ENCODE peak calls at places on chromosomes 1 and 21, in four cellular contexts. J is GM23338, B is fibroblast of mammary gland, U is GM12865. H is an unnamed sample.

GRCh38 chr21:43644609-43645008 is 14.7 kb downstream of the HSF2BP start:
- DNase-seq in U (no peak), B (peak), J (no peak), H (no peak)

GRCh38 chr21:44616591-44616926 is 4.7 kb downstream of the KRTAP10-8 start:
- DNase-seq in U (no peak), B (no peak), J (no peak), H (no peak)

GRCh38 chr1:228059536-228060457 is 22.7 kb upstream of the ARF1 start:
- DNase-seq in J (peak), U (peak), B (peak), H (no peak)

GRCh38 chr1:234503193-234504050 is 24.4 kb upstream of the TARBP1 start:
- DNase-seq in B (no peak), J (no peak), U (no peak), H (no peak)

GRCh38 chr1:200873116-200873670 is 412 bp downstream of the GPR25 start:
- DNase-seq in B (no peak), U (no peak), J (peak), H (no peak)

GRCh38 chr1:200908158-200908868 is 13.6 kb downstream of the INAVA start:
- DNase-seq in U (no peak), J (no peak), B (no peak), H (no peak)

GRCh38 chr1:3312894-3313578 is 141.4 kb upstream of the ARHGEF16 start:
- DNase-seq in U (no peak), B (peak), J (peak), H (peak)

GRCh38 chr1:228084797-228085196 is 2.3 kb downstream of the ARF1 start:
- DNase-seq in B (no peak), J (no peak), U (no peak), H (no peak)

GRCh38 chr1:47650205-47650604 is 212.4 kb downstream of the FOXD2 start:
- DNase-seq in J (no peak), B (peak), U (no peak), H (peak)

GRCh38 chr1:160935527-160936258 is 18.9 kb downstream of the ITLN2 start:
- DNase-seq in B (no peak), U (no peak), J (no peak), H (no peak)

GRCh38 chr21:41755934-41756773 is 10.7 kb downstream of the RIPK4 start:
- DNase-seq in J (no peak), U (no peak), B (no peak), H (no peak)

GRCh38 chr1:1074631-1075147 is 583 bp upstream of the RNF223 start:
- DNase-seq in J (no peak), B (no peak), U (no peak), H (no peak)

GRCh38 chr1:174160603-174161002 is 1.3 kb downstream of the RABGAP1L start:
- DNase-seq in J (no peak), B (no peak), U (no peak), H (no peak)

GRCh38 chr1:203172184-203173115 is 3.2 kb downstream of the MYBPH start:
- DNase-seq in J (peak), U (peak), B (peak), H (peak)

GRCh38 chr21:34950980-34951379 is 98.1 kb downstream of the RUNX1 start:
- DNase-seq in U (no peak), B (no peak), J (no peak), H (no peak)

GRCh38 chr1:89829186-89829585 is 8.4 kb downstream of the LRRC8D start:
- DNase-seq in U (no peak), J (no peak), B (no peak), H (no peak)

GRCh38 chr1:9375912-9376311 is 83.2 kb downstream of the SPSB1 start:
- DNase-seq in U (no peak), J (no peak), B (no peak), H (no peak)

GRCh38 chr1:20472860-20473711 is 12.9 kb downstream of the CAMK2N1 start:
- DNase-seq in B (peak), U (peak), J (peak), H (no peak)

GRCh38 chr1:201598396-201598795 is 59.5 kb downstream of the NAV1 start:
- DNase-seq in U (no peak), J (no peak), B (no peak), H (no peak)

GRCh38 chr1:209621329-209621728 is 30.9 kb downstream of the LAMB3 start:
- DNase-seq in J (no peak), U (no peak), B (no peak), H (no peak)

GRCh38 chr21:45427331-45428271 is 22.6 kb downstream of the COL18A1 start:
- DNase-seq in J (peak), B (peak), U (no peak), H (peak)

GRCh38 chr1:58528518-58528917 is 18.0 kb downstream of the OMA1 start:
- DNase-seq in B (peak), J (no peak), U (no peak), H (no peak)

GRCh38 chr1:11143401-11143800 is 43.7 kb upstream of the EXOSC10 start:
- DNase-seq in J (no peak), B (no peak), U (no peak), H (no peak)

GRCh38 chr1:166839600-166840308 is 479 bp downstream of the POGK start:
- DNase-seq in U (peak), J (peak), B (peak), H (no peak)

GRCh38 chr1:218527737-218528136 is 182.6 kb downstream of the TGFB2 start:
- DNase-seq in J (no peak), B (no peak), U (no peak), H (no peak)

GRCh38 chr1:40030528-40031135 is 9.9 kb upstream of the CAP1 start:
- DNase-seq in B (peak), U (no peak), J (no peak), H (no peak)

GRCh38 chr1:67755619-67756018 is 70.6 kb downstream of the GADD45A start:
- DNase-seq in U (no peak), J (no peak), B (no peak), H (no peak)

GRCh38 chr1:208030320-208031091 is 119.6 kb upstream of the CD34 start:
- DNase-seq in U (no peak), J (no peak), B (peak), H (peak)

GRCh38 chr21:28337319-28337718 is 655.4 kb downstream of the LTN1 start:
- DNase-seq in J (peak), U (peak), B (peak), H (peak)

GRCh38 chr1:70459502-70460225 is 48.6 kb downstream of the CTH start:
- DNase-seq in J (no peak), U (no peak), B (peak), H (no peak)

GRCh38 chr21:14361958-14362357 is 21.0 kb downstream of the HSPA13 start:
- DNase-seq in B (peak), J (no peak), U (no peak), H (no peak)
- H3K4me3 ChIP-seq in B (no peak), J (no peak), U (no peak), H (no peak)

GRCh38 chr1:159705251-159705910 is 9.0 kb downstream of the CRP start:
- DNase-seq in J (no peak), U (no peak), B (no peak), H (no peak)

GRCh38 chr1:159700312-159700711 is 14.1 kb downstream of the CRP start:
- DNase-seq in B (no peak), U (no peak), J (peak), H (no peak)

GRCh38 chr1:159707473-159707872 is 6.9 kb downstream of the CRP start:
- DNase-seq in B (no peak), J (no peak), U (no peak), H (no peak)

GRCh38 chr1:159705911-159706270 is 8.5 kb downstream of the CRP start:
- DNase-seq in U (no peak), J (no peak), B (no peak), H (no peak)
- TF ChIP-seq CTCF in U (no peak), J (no peak), B (no peak), H (no peak)

GRCh38 chr1:14948112-14948652 is 205.4 kb upstream of the TMEM51 start:
- DNase-seq in U (no peak), J (no peak), B (no peak), H (no peak)

GRCh38 chr1:14946567-14947285 is 206.8 kb upstream of the TMEM51 start:
- DNase-seq in U (no peak), B (peak), J (no peak), H (no peak)

GRCh38 chr1:14949270-14949835 is 204.2 kb upstream of the TMEM51 start:
- DNase-seq in U (no peak), B (no peak), J (no peak), H (no peak)

GRCh38 chr1:14946011-14946359 is 207.6 kb upstream of the TMEM51 start:
- DNase-seq in B (no peak), J (no peak), U (no peak), H (no peak)

DNA sequence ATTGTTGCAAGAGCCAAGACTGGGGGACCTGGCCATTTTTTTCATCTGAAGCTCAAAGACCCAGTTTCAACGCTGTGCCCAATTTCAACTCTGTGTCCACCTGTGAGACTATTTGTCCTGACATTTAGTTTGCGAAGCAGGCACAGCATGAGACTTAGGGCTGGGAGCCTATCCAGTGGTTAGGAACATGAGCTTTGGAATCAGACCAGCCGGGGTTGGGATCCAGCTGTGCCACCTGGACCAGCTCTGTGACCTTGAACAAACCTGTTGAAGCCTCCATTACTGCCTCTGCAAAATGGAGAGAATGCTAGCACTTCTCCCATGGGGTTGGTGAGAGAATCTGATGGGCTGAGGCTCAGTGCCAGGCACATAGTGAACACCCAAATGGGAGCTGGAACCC is 206.1 kb upstream of the TMEM51 start:
- DNase-seq in U (no peak), B (no peak), J (no peak), H (no peak)
- H3K4me3 ChIP-seq in U (no peak), B (no peak), J (no peak), H (no peak)

GRCh38 chr1:230537456-230537855 is 104.8 kb upstream of the COG2 start:
- DNase-seq in J (peak), B (no peak), U (no peak), H (no peak)
- TF ChIP-seq CTCF in J (peak), B (no peak), U (no peak), H (no peak)

GRCh38 chr1:230105754-230106625 is 39.0 kb downstream of the GALNT2 start:
- DNase-seq in B (peak), J (no peak), U (peak), H (no peak)

GRCh38 chr1:230105245-230105753 is 38.3 kb downstream of the GALNT2 start:
- DNase-seq in J (no peak), U (no peak), B (no peak), H (no peak)

GRCh38 chr1:230102472-230102871 is 35.4 kb downstream of the GALNT2 start:
- DNase-seq in U (no peak), J (no peak), B (no peak), H (no peak)

GRCh38 chr1:230103341-230104173 is 36.5 kb downstream of the GALNT2 start:
- DNase-seq in U (no peak), B (peak), J (no peak), H (no peak)

GRCh38 chr1:230104395-230105244 is 37.6 kb downstream of the GALNT2 start:
- DNase-seq in U (peak), B (peak), J (peak), H (peak)
- H3K4me3 ChIP-seq in U (peak), B (peak), J (no peak), H (peak)

H was measured in astrocyte of the cerebellum.